ENCODE peak calls at places on chromosomes 11 and 22, in five cellular contexts. One of them, this sample, is unnamed.

GRCh38 chr22:21457023-21457787 is 10.0 kb upstream of the TMEM191C start:
- DNase-seq in HCT116: no peak
- DNase-seq in K562: no peak
- DNase-seq in HepG2: peak; percentile 65
- DNase-seq in SK-N-SH: no peak
- DNase-seq in this sample: no peak

GRCh38 chr11:26931248-26931631 is 62.7 kb upstream of the FIBIN start:
- DNase-seq in HCT116: no peak
- DNase-seq in HepG2: no peak
- DNase-seq in K562: no peak
- DNase-seq in SK-N-SH: no peak
- DNase-seq in this sample: no peak

GRCh38 chr22:48941903-48942625 is 885.6 kb downstream of the BRD1 start:
- DNase-seq in HCT116: no peak
- DNase-seq in K562: no peak
- DNase-seq in SK-N-SH: no peak
- DNase-seq in HepG2: no peak
- DNase-seq in this sample: no peak

GRCh38 chr11:47412152-47412746 is 3.9 kb downstream of the SLC39A13 start:
- DNase-seq in K562: peak; percentile 51
- DNase-seq in HepG2: no peak
- DNase-seq in SK-N-SH: peak; percentile 87
- DNase-seq in HCT116: peak; percentile 21
- DNase-seq in this sample: peak; percentile 70

GRCh38 chr11:90874971-90875370 is 652.1 kb upstream of the CHORDC1 start:
- DNase-seq in SK-N-SH: no peak
- DNase-seq in HCT116: no peak
- DNase-seq in K562: no peak
- DNase-seq in HepG2: no peak
- DNase-seq in this sample: no peak

GRCh38 chr22:39309881-39310714 is 9.3 kb downstream of the RPL3 start:
- DNase-seq in HepG2: no peak
- DNase-seq in K562: no peak
- DNase-seq in HCT116: no peak
- DNase-seq in SK-N-SH: no peak
- DNase-seq in this sample: no peak

GRCh38 chr11:77197626-77198320 is 69.7 kb downstream of the MYO7A start:
- DNase-seq in HCT116: no peak
- DNase-seq in HepG2: no peak
- DNase-seq in K562: no peak
- DNase-seq in SK-N-SH: no peak
- DNase-seq in this sample: no peak

GRCh38 chr22:39148024-39148726 is 4.3 kb downstream of the CBX7 start:
- DNase-seq in HCT116: no peak
- DNase-seq in HepG2: no peak
- DNase-seq in SK-N-SH: no peak
- DNase-seq in K562: no peak
- DNase-seq in this sample: no peak

GRCh38 chr11:14342906-14343305 is 16.1 kb downstream of the RRAS2 start:
- DNase-seq in HepG2: no peak
- DNase-seq in K562: no peak
- DNase-seq in SK-N-SH: no peak
- DNase-seq in HCT116: no peak
- DNase-seq in this sample: no peak

GRCh38 chr11:113859665-113860064 is 15.7 kb downstream of the USP28 start:
- DNase-seq in SK-N-SH: no peak
- DNase-seq in HepG2: no peak
- DNase-seq in HCT116: no peak
- DNase-seq in K562: no peak
- DNase-seq in this sample: no peak

GRCh38 chr11:78359921-78360320 is 57.7 kb downstream of the GAB2 start:
- DNase-seq in HepG2: no peak
- DNase-seq in HCT116: no peak
- DNase-seq in SK-N-SH: no peak
- DNase-seq in K562: no peak
- DNase-seq in this sample: no peak

GRCh38 chr11:111408789-111409727 is 30.0 kb upstream of the POU2AF1 start:
- DNase-seq in HepG2: no peak
- DNase-seq in K562: no peak
- DNase-seq in SK-N-SH: no peak
- DNase-seq in HCT116: no peak
- DNase-seq in this sample: no peak

GRCh38 chr11:38297670-38298069 is 1699.6 kb upstream of the RAG2 start:
- DNase-seq in HepG2: no peak
- DNase-seq in SK-N-SH: no peak
- DNase-seq in K562: no peak
- DNase-seq in HCT116: no peak
- DNase-seq in this sample: no peak

GRCh38 chr11:109609454-109610185 is 187.6 kb downstream of the C11orf87 start:
- DNase-seq in HCT116: no peak
- DNase-seq in SK-N-SH: no peak
- DNase-seq in K562: no peak
- DNase-seq in HepG2: no peak
- DNase-seq in this sample: no peak

DNA sequence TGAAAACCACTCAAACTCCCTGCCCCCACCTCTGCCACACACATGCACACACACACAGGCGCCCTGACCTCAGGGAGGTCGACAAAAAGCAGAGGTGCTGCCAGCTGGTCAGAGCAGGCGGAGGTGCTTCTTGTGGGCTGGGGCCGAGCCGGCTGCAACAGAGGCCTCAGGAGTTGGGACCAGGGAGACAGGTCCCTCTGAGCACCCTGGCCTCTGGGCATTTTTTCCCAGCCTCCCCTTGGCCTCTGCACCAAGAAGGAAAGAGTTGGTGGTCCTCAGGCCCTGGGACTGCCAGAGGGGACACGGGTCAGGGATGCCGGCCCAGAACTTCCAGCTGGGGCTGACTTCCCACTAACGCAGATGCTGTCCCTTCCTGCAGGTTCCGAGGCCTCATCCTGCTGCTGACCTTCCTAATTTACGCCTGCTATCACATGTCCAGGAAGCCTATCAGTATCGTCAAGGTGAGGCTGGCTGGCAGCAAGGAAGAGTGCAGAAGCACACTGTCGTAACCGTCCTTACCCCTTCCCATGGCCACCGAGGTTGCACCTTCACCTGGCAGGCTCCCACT is 13.4 kb downstream of the SLC37A2 start:
- DNase-seq in K562: no peak
- DNase-seq in HCT116: no peak
- DNase-seq in SK-N-SH: no peak
- DNase-seq in HepG2: no peak
- DNase-seq in this sample: no peak
- TF ChIP-seq JUND in K562: no peak
- TF ChIP-seq JUND in HCT116: no peak
- TF ChIP-seq JUND in SK-N-SH: no peak
- TF ChIP-seq JUND in HepG2: no peak
- TF ChIP-seq JUND in this sample: no peak

GRCh38 chr11:40285520-40285919 is 1173.9 kb downstream of the LRRC4C start:
- DNase-seq in HepG2: no peak
- DNase-seq in HCT116: no peak
- DNase-seq in K562: no peak
- DNase-seq in SK-N-SH: no peak
- DNase-seq in this sample: no peak

GRCh38 chr11:40276960-40277359 is 1182.5 kb downstream of the LRRC4C start:
- DNase-seq in HCT116: no peak
- DNase-seq in HepG2: no peak
- DNase-seq in K562: no peak
- DNase-seq in SK-N-SH: no peak
- DNase-seq in this sample: no peak

GRCh38 chr11:40281055-40281580 is 1178.3 kb downstream of the LRRC4C start:
- DNase-seq in HCT116: no peak
- DNase-seq in HepG2: no peak
- DNase-seq in K562: no peak
- DNase-seq in SK-N-SH: no peak
- DNase-seq in this sample: no peak

GRCh38 chr11:40286137-40286536 is 1173.3 kb downstream of the LRRC4C start:
- DNase-seq in SK-N-SH: no peak
- DNase-seq in K562: no peak
- DNase-seq in HepG2: no peak
- DNase-seq in HCT116: no peak
- DNase-seq in this sample: no peak

DNA sequence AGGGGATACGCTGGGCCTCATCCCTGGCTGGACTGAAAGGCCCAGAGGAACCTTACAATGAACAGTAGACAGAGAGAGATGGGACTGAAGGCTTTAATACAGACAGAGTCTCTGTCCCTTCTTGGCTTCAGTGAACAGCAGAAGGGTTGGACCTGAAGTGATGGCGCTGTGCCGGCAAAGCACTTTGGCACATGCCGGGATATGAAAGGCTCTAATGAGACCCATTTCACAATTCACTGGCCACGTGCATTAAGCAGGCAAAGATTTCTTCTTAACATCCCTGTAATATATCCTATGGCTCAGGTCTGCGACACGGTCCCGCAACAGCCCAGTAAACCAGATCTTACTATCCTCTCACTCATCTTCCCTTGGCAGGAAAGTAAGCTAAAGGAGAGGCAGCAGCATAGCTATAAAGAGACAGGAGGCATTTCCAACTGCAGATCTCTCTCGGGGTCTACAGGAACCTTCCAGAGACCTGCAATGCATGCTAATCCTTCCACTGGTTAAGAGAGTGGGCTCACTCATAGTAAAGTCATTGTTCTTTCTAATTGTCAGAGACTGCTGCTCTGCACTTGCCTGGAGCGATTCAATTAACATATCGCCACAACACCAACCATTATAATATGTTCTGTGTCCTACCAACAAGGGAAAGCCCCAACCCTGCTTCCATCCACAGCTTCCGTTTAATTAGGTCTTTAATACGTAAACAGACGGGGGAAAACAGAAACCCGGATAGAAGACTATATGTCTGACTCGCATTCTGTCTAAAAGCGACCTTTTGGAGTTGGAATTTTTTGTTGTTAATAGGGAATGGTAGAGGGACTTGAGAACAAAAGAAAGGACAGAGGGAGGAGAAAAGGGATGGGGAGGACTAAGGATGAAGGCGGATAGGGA is 1179.0 kb downstream of the LRRC4C start:
- DNase-seq in HCT116: no peak
- DNase-seq in SK-N-SH: no peak
- DNase-seq in K562: no peak
- DNase-seq in HepG2: no peak
- DNase-seq in this sample: no peak
- TF ChIP-seq JUND in HCT116: no peak
- TF ChIP-seq JUND in SK-N-SH: no peak
- TF ChIP-seq JUND in K562: no peak
- TF ChIP-seq JUND in HepG2: no peak
- TF ChIP-seq JUND in this sample: no peak

DNA sequence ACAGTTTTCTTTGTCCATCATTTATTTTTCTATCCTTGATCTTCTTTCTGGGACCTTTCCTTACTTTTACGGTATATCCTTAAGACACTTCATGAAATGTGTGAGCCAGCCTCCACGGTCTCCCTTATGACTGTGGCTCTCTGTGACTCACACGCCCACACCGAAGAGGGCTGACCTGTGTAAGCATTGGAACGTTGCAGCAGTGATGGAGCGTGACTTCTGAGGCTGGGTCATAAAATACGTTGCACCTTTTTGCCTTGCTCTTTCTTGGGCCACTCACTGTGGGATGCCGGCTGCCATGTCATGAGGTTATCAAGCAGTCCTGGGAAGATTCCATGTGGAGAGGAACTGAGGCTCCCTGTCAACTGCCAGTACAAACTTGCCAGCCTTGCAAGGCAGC is 96.3 kb upstream of the RAB1B start:
- DNase-seq in SK-N-SH: no peak
- DNase-seq in HCT116: peak; percentile 35
- DNase-seq in HepG2: no peak
- DNase-seq in K562: no peak
- DNase-seq in this sample: no peak
- TF ChIP-seq JUND in SK-N-SH: no peak
- TF ChIP-seq JUND in HCT116: no peak
- TF ChIP-seq JUND in HepG2: no peak
- TF ChIP-seq JUND in K562: no peak
- TF ChIP-seq JUND in this sample: no peak

DNA sequence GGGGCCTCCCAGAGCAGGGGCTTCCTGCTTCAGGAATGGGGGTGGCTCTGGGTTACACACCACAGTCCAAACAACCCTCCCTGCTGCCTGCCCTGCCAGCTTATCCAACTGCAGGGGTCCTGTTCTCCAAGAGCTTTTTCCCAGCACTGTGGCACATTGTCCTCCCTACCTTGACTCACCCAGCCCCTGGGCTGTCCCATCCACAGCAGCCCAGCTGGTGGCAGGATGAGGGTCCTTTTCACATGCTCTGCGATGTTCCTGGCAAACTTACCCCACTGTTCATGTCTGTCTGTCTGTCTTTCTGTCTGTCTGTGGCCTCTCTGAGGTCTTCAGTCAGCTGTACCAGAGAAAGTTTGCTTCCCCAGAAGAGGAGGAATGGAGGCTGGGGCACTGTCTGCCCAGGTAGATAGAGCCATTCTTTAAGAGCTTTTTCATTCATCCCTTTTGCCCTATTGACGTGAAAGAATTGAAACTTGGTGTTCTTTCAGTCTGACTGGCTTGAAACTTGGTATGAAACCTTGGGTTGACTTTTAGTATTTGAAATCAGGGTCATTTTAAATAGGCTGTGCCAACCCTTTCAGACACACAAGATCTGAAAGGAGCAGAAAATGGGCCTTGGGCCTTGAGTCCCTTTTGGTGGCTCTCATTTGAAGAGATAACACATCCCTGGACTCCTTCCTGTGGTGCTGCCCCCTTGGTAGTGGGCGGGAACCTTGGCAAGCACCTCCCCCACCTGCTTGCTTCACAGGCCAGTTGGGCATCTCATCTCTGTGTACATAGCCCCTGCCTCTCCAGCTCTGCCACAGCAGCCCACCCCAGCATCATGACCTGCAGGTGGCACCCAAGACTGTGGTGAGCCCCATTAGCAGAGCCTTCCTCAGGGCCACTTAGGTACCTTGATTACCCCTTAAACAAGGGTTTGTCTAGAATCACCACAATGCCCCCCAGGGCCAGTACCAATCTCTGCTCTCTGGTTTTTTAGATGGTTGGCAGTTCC is 74.6 kb upstream of the SUSD2 start:
- DNase-seq in K562: no peak
- DNase-seq in HCT116: no peak
- DNase-seq in HepG2: no peak
- DNase-seq in SK-N-SH: no peak
- DNase-seq in this sample: no peak
- TF ChIP-seq JUND in K562: no peak
- TF ChIP-seq JUND in HCT116: no peak
- TF ChIP-seq JUND in HepG2: no peak
- TF ChIP-seq JUND in SK-N-SH: no peak
- TF ChIP-seq JUND in this sample: no peak

GRCh38 chr22:36027960-36028645 is 521 bp downstream of the RBFOX2 start:
- DNase-seq in K562: no peak
- DNase-seq in HCT116: no peak
- DNase-seq in SK-N-SH: peak; percentile 86
- DNase-seq in HepG2: no peak
- DNase-seq in this sample: no peak
- TF ChIP-seq JUND in K562: no peak
- TF ChIP-seq JUND in HCT116: no peak
- TF ChIP-seq JUND in SK-N-SH: no peak
- TF ChIP-seq JUND in HepG2: no peak
- TF ChIP-seq JUND in this sample: no peak

This sample was measured in T47D.